ENCODE peak calls at places on chromosome 10, in eight cellular contexts. One of them, this sample, is unnamed.

GRCh38 chr10:89644967-89645741 is at the start of gene PANK1:
- DNase-seq in K562: peak; percentile 71
- DNase-seq in HepG2: peak; percentile 73
- DNase-seq in sigmoid colon: peak; percentile 86
- DNase-seq in stomach: peak; percentile 78
- DNase-seq in transverse colon: peak; percentile 80
- DNase-seq in esophagus muscularis mucosa: no peak
- DNase-seq in upper lobe of left lung: peak; percentile 75
- DNase-seq in this sample: peak; percentile 92

GRCh38 chr10:49744091-49744685 is 17.9 kb downstream of the OGDHL start:
- DNase-seq in K562: no peak
- DNase-seq in HepG2: no peak
- DNase-seq in sigmoid colon: no peak
- DNase-seq in stomach: peak; percentile 17
- DNase-seq in transverse colon: no peak
- DNase-seq in esophagus muscularis mucosa: no peak
- DNase-seq in upper lobe of left lung: no peak
- DNase-seq in this sample: peak; percentile 77

GRCh38 chr10:121485443-121486139 is 112.7 kb downstream of the FGFR2 start:
- DNase-seq in K562: no peak
- DNase-seq in HepG2: no peak
- DNase-seq in sigmoid colon: no peak
- DNase-seq in stomach: no peak
- DNase-seq in transverse colon: no peak
- DNase-seq in esophagus muscularis mucosa: no peak
- DNase-seq in upper lobe of left lung: no peak
- DNase-seq in this sample: no peak

GRCh38 chr10:132404911-132405462 is 8.0 kb downstream of the PWWP2B start:
- DNase-seq in K562: no peak
- DNase-seq in HepG2: no peak
- DNase-seq in sigmoid colon: no peak
- DNase-seq in stomach: no peak
- DNase-seq in transverse colon: no peak
- DNase-seq in esophagus muscularis mucosa: no peak
- DNase-seq in upper lobe of left lung: no peak
- DNase-seq in this sample: no peak

GRCh38 chr10:24886281-24886680 is 66.1 kb downstream of the PRTFDC1 start:
- DNase-seq in K562: no peak
- DNase-seq in HepG2: no peak
- DNase-seq in sigmoid colon: no peak
- DNase-seq in stomach: peak; percentile 76
- DNase-seq in transverse colon: peak; percentile 27
- DNase-seq in esophagus muscularis mucosa: no peak
- DNase-seq in upper lobe of left lung: no peak
- DNase-seq in this sample: no peak

GRCh38 chr10:124020871-124021823 is 72.3 kb downstream of the CHST15 start:
- DNase-seq in K562: no peak
- DNase-seq in HepG2: no peak
- DNase-seq in sigmoid colon: no peak
- DNase-seq in stomach: no peak
- DNase-seq in transverse colon: no peak
- DNase-seq in esophagus muscularis mucosa: no peak
- DNase-seq in upper lobe of left lung: no peak
- DNase-seq in this sample: no peak

GRCh38 chr10:119860866-119861601 is 11.6 kb downstream of the MCMBP start:
- DNase-seq in K562: no peak
- DNase-seq in HepG2: no peak
- DNase-seq in sigmoid colon: no peak
- DNase-seq in stomach: no peak
- DNase-seq in transverse colon: no peak
- DNase-seq in esophagus muscularis mucosa: no peak
- DNase-seq in upper lobe of left lung: no peak
- DNase-seq in this sample: no peak

GRCh38 chr10:95133016-95133752 is 60.9 kb upstream of the ACSM6 start:
- DNase-seq in K562: peak; percentile 86
- DNase-seq in HepG2: peak; percentile 88
- DNase-seq in sigmoid colon: peak; percentile 66
- DNase-seq in stomach: peak; percentile 90
- DNase-seq in transverse colon: peak; percentile 79
- DNase-seq in esophagus muscularis mucosa: no peak
- DNase-seq in upper lobe of left lung: peak; percentile 88
- DNase-seq in this sample: no peak

GRCh38 chr10:59698326-59698725 is 11.3 kb downstream of the SLC16A9 start:
- DNase-seq in K562: no peak
- DNase-seq in HepG2: no peak
- DNase-seq in sigmoid colon: no peak
- DNase-seq in stomach: no peak
- DNase-seq in transverse colon: no peak
- DNase-seq in esophagus muscularis mucosa: no peak
- DNase-seq in upper lobe of left lung: no peak
- DNase-seq in this sample: no peak

GRCh38 chr10:102593804-102594079 is 50.5 kb upstream of the TRIM8 start:
- DNase-seq in K562: no peak
- DNase-seq in HepG2: no peak
- DNase-seq in sigmoid colon: no peak
- DNase-seq in stomach: no peak
- DNase-seq in transverse colon: no peak
- DNase-seq in esophagus muscularis mucosa: no peak
- DNase-seq in upper lobe of left lung: no peak
- DNase-seq in this sample: no peak

GRCh38 chr10:130708465-130708864 is 572.3 kb downstream of the GLRX3 start:
- DNase-seq in K562: no peak
- DNase-seq in HepG2: no peak
- DNase-seq in sigmoid colon: no peak
- DNase-seq in stomach: no peak
- DNase-seq in transverse colon: no peak
- DNase-seq in esophagus muscularis mucosa: no peak
- DNase-seq in upper lobe of left lung: no peak
- DNase-seq in this sample: no peak

GRCh38 chr10:77825965-77826364 is 100.6 kb downstream of the DLG5 start:
- DNase-seq in K562: no peak
- DNase-seq in HepG2: no peak
- DNase-seq in sigmoid colon: no peak
- DNase-seq in stomach: no peak
- DNase-seq in transverse colon: no peak
- DNase-seq in esophagus muscularis mucosa: no peak
- DNase-seq in upper lobe of left lung: no peak
- DNase-seq in this sample: no peak

GRCh38 chr10:74058658-74059057 is 60.7 kb downstream of the VCL start:
- DNase-seq in K562: peak; percentile 61
- DNase-seq in HepG2: peak; percentile 37
- DNase-seq in sigmoid colon: no peak
- DNase-seq in stomach: no peak
- DNase-seq in transverse colon: no peak
- DNase-seq in esophagus muscularis mucosa: no peak
- DNase-seq in upper lobe of left lung: no peak
- DNase-seq in this sample: no peak

GRCh38 chr10:44965651-44966097 is 6.1 kb downstream of the RASSF4 start:
- DNase-seq in K562: no peak
- DNase-seq in HepG2: no peak
- DNase-seq in sigmoid colon: no peak
- DNase-seq in stomach: no peak
- DNase-seq in transverse colon: no peak
- DNase-seq in esophagus muscularis mucosa: no peak
- DNase-seq in upper lobe of left lung: peak; percentile 19
- DNase-seq in this sample: peak; percentile 52

GRCh38 chr10:51860257-51860656 is 160.9 kb upstream of the CSTF2T start:
- DNase-seq in K562: no peak
- DNase-seq in HepG2: no peak
- DNase-seq in sigmoid colon: peak; percentile 63
- DNase-seq in stomach: no peak
- DNase-seq in transverse colon: no peak
- DNase-seq in esophagus muscularis mucosa: no peak
- DNase-seq in upper lobe of left lung: no peak
- DNase-seq in this sample: no peak

GRCh38 chr10:131400518-131400917 is 89.0 kb upstream of the TCERG1L start:
- DNase-seq in K562: no peak
- DNase-seq in HepG2: no peak
- DNase-seq in sigmoid colon: no peak
- DNase-seq in stomach: no peak
- DNase-seq in transverse colon: no peak
- DNase-seq in esophagus muscularis mucosa: no peak
- DNase-seq in upper lobe of left lung: no peak
- DNase-seq in this sample: no peak

DNA sequence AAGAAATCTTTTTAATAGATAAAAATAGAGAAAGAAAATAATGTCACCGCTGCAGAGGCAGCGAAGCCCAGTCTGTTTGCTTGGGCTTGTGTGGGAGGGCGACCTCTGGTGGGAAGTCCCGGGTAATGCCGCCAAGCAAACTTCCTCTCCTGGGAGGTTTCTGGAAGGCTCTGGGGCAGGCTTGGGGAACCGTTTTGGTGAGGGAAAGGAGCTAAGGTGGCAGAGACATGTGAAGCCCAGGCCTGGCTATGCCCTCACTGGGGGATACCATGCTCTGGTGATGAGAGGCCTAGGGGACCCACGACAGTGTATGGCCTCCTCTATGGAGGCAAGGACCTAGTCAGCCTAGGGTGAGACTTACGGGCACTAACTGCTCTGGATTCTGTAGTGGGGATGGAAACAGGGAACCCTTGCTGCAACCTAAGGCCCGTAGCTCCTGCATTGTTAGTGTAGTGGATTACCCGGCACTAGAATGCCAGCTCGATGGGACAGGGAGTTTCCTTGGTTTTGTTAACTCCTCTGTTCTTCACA is 605.1 kb downstream of the LRMDA start:
- DNase-seq in K562: peak; percentile 68
- DNase-seq in HepG2: no peak
- DNase-seq in sigmoid colon: peak; percentile 90
- DNase-seq in stomach: peak; percentile 79
- DNase-seq in transverse colon: peak; percentile 78
- DNase-seq in esophagus muscularis mucosa: peak; percentile 94
- DNase-seq in upper lobe of left lung: peak; percentile 70
- DNase-seq in this sample: peak; percentile 89
- TF ChIP-seq POLR2AphosphoS5 in K562: no peak
- TF ChIP-seq POLR2AphosphoS5 in HepG2: no peak
- TF ChIP-seq POLR2AphosphoS5 in sigmoid colon: peak; percentile 39
- TF ChIP-seq POLR2AphosphoS5 in stomach: no peak
- TF ChIP-seq POLR2AphosphoS5 in transverse colon: peak; percentile 23
- TF ChIP-seq POLR2AphosphoS5 in esophagus muscularis mucosa: peak; percentile 77
- TF ChIP-seq POLR2AphosphoS5 in upper lobe of left lung: no peak
- TF ChIP-seq POLR2AphosphoS5 in this sample: no peak

GRCh38 chr10:61943699-61944444 is 42.4 kb downstream of the ARID5B start:
- DNase-seq in K562: no peak
- DNase-seq in HepG2: no peak
- DNase-seq in sigmoid colon: no peak
- DNase-seq in stomach: no peak
- DNase-seq in transverse colon: no peak
- DNase-seq in esophagus muscularis mucosa: no peak
- DNase-seq in upper lobe of left lung: no peak
- DNase-seq in this sample: no peak
- TF ChIP-seq EP300 in K562: no peak
- TF ChIP-seq EP300 in HepG2: no peak
- TF ChIP-seq EP300 in sigmoid colon: no peak
- TF ChIP-seq EP300 in stomach: no peak
- TF ChIP-seq EP300 in transverse colon: no peak
- TF ChIP-seq EP300 in esophagus muscularis mucosa: no peak
- TF ChIP-seq EP300 in upper lobe of left lung: no peak
- TF ChIP-seq EP300 in this sample: no peak

GRCh38 chr10:43417950-43418768 is 9.2 kb upstream of the HNRNPF start:
- DNase-seq in K562: peak; percentile 100
- DNase-seq in HepG2: peak; percentile 92
- DNase-seq in sigmoid colon: no peak
- DNase-seq in stomach: no peak
- DNase-seq in transverse colon: no peak
- DNase-seq in esophagus muscularis mucosa: no peak
- DNase-seq in upper lobe of left lung: peak; percentile 34
- DNase-seq in this sample: no peak
- TF ChIP-seq POLR2A in K562: peak; percentile 66
- TF ChIP-seq POLR2A in HepG2: no peak
- TF ChIP-seq POLR2A in sigmoid colon: no peak
- TF ChIP-seq POLR2A in stomach: no peak
- TF ChIP-seq POLR2A in transverse colon: no peak
- TF ChIP-seq POLR2A in esophagus muscularis mucosa: no peak
- TF ChIP-seq POLR2A in upper lobe of left lung: no peak
- TF ChIP-seq POLR2A in this sample: no peak

GRCh38 chr10:125839176-125839575 is 15.8 kb downstream of the BCCIP start:
- DNase-seq in K562: no peak
- DNase-seq in HepG2: no peak
- DNase-seq in sigmoid colon: no peak
- DNase-seq in stomach: no peak
- DNase-seq in transverse colon: no peak
- DNase-seq in esophagus muscularis mucosa: no peak
- DNase-seq in upper lobe of left lung: no peak
- DNase-seq in this sample: no peak
- TF ChIP-seq POLR2AphosphoS5 in K562: no peak
- TF ChIP-seq POLR2AphosphoS5 in HepG2: no peak
- TF ChIP-seq POLR2AphosphoS5 in sigmoid colon: no peak
- TF ChIP-seq POLR2AphosphoS5 in stomach: no peak
- TF ChIP-seq POLR2AphosphoS5 in transverse colon: no peak
- TF ChIP-seq POLR2AphosphoS5 in esophagus muscularis mucosa: no peak
- TF ChIP-seq POLR2AphosphoS5 in upper lobe of left lung: no peak
- TF ChIP-seq POLR2AphosphoS5 in this sample: no peak

This sample was measured in suprapubic skin.